ENCODE peak calls at places on chromosomes 7 and 10, in seven cellular contexts. X, Q, A, Y, E, L and N are unnamed samples.

GRCh38 chr10:120473593-120473992 is 16.6 kb downstream of the PLPP4 start:
- DNase-seq in L (no peak), A (no peak), X (no peak), E (no peak), Y (no peak), Q (no peak), N (no peak)

GRCh38 chr10:30786131-30786530 is 156.6 kb upstream of the LYZL2 start:
- DNase-seq in X (no peak), Q (no peak), Y (peak), L (peak), E (peak), A (no peak), N (peak)

GRCh38 chr7:28956608-28957063 is 1.5 kb downstream of the TRIL start:
- DNase-seq in Y (peak), L (peak), A (peak), X (peak), E (peak), Q (no peak), N (no peak)

GRCh38 chr10:97882142-97883091 is 32.8 kb downstream of the GOLGA7B start:
- DNase-seq in L (peak), X (no peak), Y (peak), A (no peak), Q (peak), E (peak), N (peak)

GRCh38 chr7:143003393-143004051 is 23.4 kb downstream of the OR9A2 start:
- DNase-seq in Q (no peak), Y (peak), A (no peak), E (peak), X (peak), L (peak), N (no peak)

GRCh38 chr7:87154166-87154565 is 1.9 kb downstream of the DMTF1 start:
- DNase-seq in X (no peak), A (no peak), L (no peak), Y (no peak), E (no peak), Q (no peak), N (no peak)

GRCh38 chr10:34078798-34079470 is 736.2 kb downstream of the PARD3 start:
- DNase-seq in Q (no peak), E (peak), X (no peak), A (no peak), Y (no peak), L (no peak), N (no peak)

GRCh38 chr7:105391429-105391828 is 2.7 kb upstream of the SRPK2 start:
- DNase-seq in E (no peak), A (no peak), L (no peak), X (no peak), Q (no peak), Y (no peak), N (no peak)

GRCh38 chr7:149824748-149825566 is 13.2 kb upstream of the ZNF862 start:
- DNase-seq in X (no peak), Q (no peak), A (no peak), Y (no peak), L (no peak), E (no peak), N (no peak)

GRCh38 chr7:4837041-4837813 is 24.6 kb downstream of the PAPOLB start:
- DNase-seq in E (peak), L (no peak), Q (no peak), A (no peak), X (no peak), Y (no peak), N (no peak)

GRCh38 chr7:15602236-15602635 is 40.4 kb upstream of the AGMO start:
- DNase-seq in X (no peak), Y (peak), L (no peak), A (no peak), Q (peak), E (peak), N (no peak)

GRCh38 chr7:16564023-16564380 is 37.4 kb downstream of the LRRC72 start:
- DNase-seq in X (no peak), A (no peak), E (no peak), L (no peak), Q (no peak), Y (no peak), N (no peak)

GRCh38 chr7:95396136-95397032 is at the start of gene PON3:
- DNase-seq in X (no peak), L (no peak), A (peak), Y (no peak), E (peak), Q (no peak), N (no peak)